ENCODE peak calls at places on chromosomes 5 and 9, in four cellular contexts. F is SK-N-SH, M is GM12878, A is H1. Y is an unnamed sample.
A peak's percentile ranks its signal among the peaks of the same experiment; 100 is the strongest.

GRCh38 chr9:113809192-113809482 is 67.0 kb upstream of the ZNF618 start:
- DNase-seq in F (no peak), M (no peak), A (no peak), Y (no peak)

GRCh38 chr5:151258771-151259170 is 5.8 kb downstream of the GM2A start:
- DNase-seq in F (no peak), M (no peak), A (no peak), Y (no peak)

GRCh38 chr5:93584531-93585053 is 1.6 kb downstream of the NR2F1 start:
- DNase-seq in F (peak; percentile 70), M (no peak), A (no peak), Y (no peak)

GRCh38 chr9:86809151-86809550 is 138.2 kb downstream of the GAS1 start:
- DNase-seq in F (no peak), M (no peak), A (no peak), Y (no peak)

GRCh38 chr5:180191716-180192115 is 17.3 kb downstream of the RASGEF1C start:
- DNase-seq in F (no peak), M (no peak), A (no peak), Y (no peak)

GRCh38 chr5:177550120-177550519 is 4.2 kb downstream of the FAM193B start:
- DNase-seq in F (no peak), M (no peak), A (no peak), Y (no peak)

GRCh38 chr5:179901462-179901861 is 6.2 kb downstream of the TBC1D9B start:
- DNase-seq in F (no peak), M (no peak), A (no peak), Y (no peak)

GRCh38 chr9:69945671-69946141 is 97.9 kb upstream of the MAMDC2 start:
- DNase-seq in F (no peak), M (no peak), A (no peak), Y (no peak)

GRCh38 chr5:73318308-73318719 is 130.3 kb downstream of the FOXD1 start:
- DNase-seq in F (no peak), M (no peak), A (no peak), Y (no peak)

GRCh38 chr9:6761306-6761705 is 3.5 kb downstream of the KDM4C start:
- DNase-seq in F (no peak), M (no peak), A (no peak), Y (no peak)

GRCh38 chr5:170306381-170306790 is 8.8 kb upstream of the LCP2 start:
- DNase-seq in F (no peak), M (no peak), A (no peak), Y (no peak)

GRCh38 chr5:127758884-127759283 is 55.7 kb downstream of the CCDC192 start:
- DNase-seq in F (no peak), M (no peak), A (no peak), Y (no peak)

GRCh38 chr5:2901511-2901910 is 150.0 kb upstream of the IRX2 start:
- DNase-seq in F (no peak), M (no peak), A (no peak), Y (no peak)

GRCh38 chr9:113623851-113624485 is 160.4 kb downstream of the RGS3 start:
- DNase-seq in F (no peak), M (no peak), A (no peak), Y (no peak)

GRCh38 chr5:93192107-93192506 is 388.9 kb downstream of the NR2F1-AS1 start:
- DNase-seq in F (no peak), M (no peak), A (no peak), Y (peak; percentile 71)

GRCh38 chr5:35803221-35803651 is 53.5 kb upstream of the IL7R start:
- DNase-seq in F (peak; percentile 71), M (no peak), A (no peak), Y (no peak)

GRCh38 chr5:138951986-138952735 is 77.0 kb upstream of the LRRTM2 start:
- DNase-seq in F (no peak), M (no peak), A (no peak), Y (no peak)

GRCh38 chr5:147748590-147748989 is 33.9 kb downstream of the JAKMIP2 start:
- DNase-seq in F (no peak), M (no peak), A (peak; percentile 3), Y (no peak)

GRCh38 chr9:74573792-74574191 is 76.7 kb downstream of the RORB start:
- DNase-seq in F (no peak), M (no peak), A (no peak), Y (no peak)

DNA sequence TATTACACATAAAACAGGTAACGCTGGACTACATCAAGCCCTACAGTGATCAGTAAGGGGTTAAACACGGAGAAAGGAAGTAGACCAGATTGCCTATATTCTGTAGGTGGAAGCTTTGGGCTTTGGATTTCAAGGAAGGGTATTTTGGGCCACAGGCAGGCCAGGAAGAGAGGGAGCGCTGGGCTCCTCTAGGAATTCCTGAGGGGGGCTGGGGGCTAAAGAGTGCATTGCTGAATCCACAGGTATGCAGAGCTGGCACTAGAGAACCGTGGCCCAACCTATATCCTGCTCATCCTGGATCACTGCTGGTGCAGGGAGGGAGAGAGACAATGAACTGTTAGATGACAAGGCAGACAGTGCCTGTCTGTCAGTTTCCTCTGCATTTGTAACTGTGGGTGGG is 367.1 kb downstream of the CSNK1G3 start:
- DNase-seq in F (no peak), M (no peak), A (no peak), Y (no peak)
- TF ChIP-seq TCF12 in F (no peak), M (no peak), A (no peak), Y (no peak)

GRCh38 chr9:71716138-71716909 is 52.0 kb downstream of the CEMIP2 start:
- DNase-seq in F (peak; percentile 9), M (no peak), A (no peak), Y (no peak)
- TF ChIP-seq TCF12 in F (no peak), M (no peak), A (no peak), Y (no peak)

DNA sequence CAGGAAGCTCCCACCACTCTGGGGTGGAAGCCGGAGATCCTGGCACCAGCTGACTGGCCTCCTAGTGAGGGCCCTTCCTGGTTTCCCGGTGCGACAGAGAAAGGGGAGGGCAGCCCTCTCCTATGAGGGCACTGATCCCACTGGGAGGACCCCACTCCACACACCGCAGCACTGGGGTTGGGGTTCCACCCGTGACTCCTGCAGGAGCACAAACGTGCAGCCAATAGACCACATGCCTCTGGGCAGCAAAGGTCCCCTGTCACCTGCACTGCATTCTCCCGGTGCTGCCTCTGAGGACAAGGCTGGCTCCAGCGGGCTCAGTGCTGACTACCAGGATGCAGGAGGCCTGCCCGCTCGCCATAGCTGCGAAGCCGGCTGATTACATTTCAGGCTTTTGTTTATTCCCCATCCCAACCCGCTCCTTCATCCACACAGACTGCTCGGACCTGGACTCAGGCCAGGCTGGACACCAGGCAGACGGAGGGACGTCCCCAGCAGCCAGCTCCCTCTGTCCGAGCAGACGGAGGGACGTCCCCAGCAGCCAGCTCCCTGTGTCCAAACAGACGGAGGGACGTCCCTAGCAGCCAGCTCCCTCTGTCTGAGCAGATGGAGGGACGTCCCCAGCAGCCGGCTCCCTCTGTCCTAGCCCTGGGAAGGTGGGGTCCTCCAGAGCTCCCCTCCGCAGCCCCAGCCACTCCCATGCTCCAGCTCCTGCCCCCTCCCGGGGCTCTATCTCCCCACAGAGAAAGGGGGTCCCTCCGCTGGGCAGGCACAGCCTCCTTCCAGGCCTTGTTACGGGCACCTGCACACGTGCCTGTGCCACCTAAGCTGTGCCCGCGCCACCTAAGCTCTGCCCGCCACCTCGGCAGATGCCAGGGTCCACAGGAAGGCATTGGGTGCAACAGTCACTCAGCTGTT is 8.8 kb upstream of the CEP72 start:
- DNase-seq in F (no peak), M (no peak), A (no peak), Y (no peak)
- TF ChIP-seq TCF12 in F (no peak), M (no peak), A (no peak), Y (no peak)

GRCh38 chr5:132474131-132474723 is 16.3 kb downstream of the IRF1 start:
- DNase-seq in F (no peak), M (no peak), A (no peak), Y (no peak)

GRCh38 chr5:132473608-132474007 is 17.0 kb downstream of the IRF1 start:
- DNase-seq in F (no peak), M (no peak), A (no peak), Y (no peak)

GRCh38 chr5:132472431-132472830 is 18.1 kb downstream of the IRF1 start:
- DNase-seq in F (no peak), M (no peak), A (no peak), Y (no peak)

GRCh38 chr5:132471944-132472343 is 18.6 kb downstream of the IRF1 start:
- DNase-seq in F (no peak), M (no peak), A (no peak), Y (no peak)

GRCh38 chr5:132473019-132473531 is 17.5 kb downstream of the IRF1 start:
- DNase-seq in F (no peak), M (no peak), A (no peak), Y (no peak)
- TF ChIP-seq TCF12 in F (no peak), M (no peak), A (no peak), Y (no peak)

DNA sequence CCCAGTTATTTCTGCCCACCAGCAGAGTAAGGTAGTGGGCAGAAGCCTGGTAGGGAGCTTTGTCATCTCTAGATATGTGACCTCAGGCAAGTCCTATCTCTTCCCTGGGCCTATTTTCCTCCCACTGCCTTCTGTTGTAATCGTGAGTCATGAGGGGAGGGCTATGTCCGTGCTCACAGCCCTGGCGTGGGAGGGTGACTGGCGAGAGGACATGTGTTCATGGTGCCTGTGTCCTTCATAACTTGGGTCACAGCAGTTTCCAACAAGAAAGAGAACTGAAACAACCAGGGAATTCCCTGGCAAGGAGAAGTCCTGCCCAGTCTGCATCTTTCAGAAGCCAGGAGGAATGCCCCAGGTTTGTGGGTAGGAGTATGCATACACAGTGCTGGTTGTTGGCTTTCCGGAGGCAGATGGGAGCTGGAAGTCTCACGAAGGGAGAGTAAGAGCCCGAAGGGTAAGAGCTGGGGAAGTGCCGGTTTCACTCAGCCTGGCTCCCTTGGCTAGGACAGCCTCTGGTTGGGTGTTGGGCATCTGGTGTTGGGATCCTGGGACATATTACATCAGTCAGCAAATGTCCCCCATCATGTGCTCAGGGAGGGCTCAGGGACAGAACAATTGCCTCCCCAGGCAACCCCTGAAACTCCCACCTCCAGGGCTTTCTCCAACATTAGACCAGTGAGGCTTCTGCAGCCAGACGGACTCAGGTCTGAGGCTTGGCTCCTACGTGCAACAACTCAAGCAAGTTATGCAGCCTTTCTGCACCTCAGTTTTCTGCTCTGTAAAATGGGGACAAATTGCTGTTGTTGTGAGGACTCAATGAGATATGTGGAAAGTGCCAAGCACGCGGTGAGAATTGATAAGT is 4.3 kb upstream of the TIFAB start:
- DNase-seq in F (no peak), M (peak; percentile 68), A (no peak), Y (peak; percentile 16)
- TF ChIP-seq TCF12 in F (no peak), M (no peak), A (no peak), Y (no peak)

Y was measured in HepG2.